ENCODE peak calls at places on chromosome 4, in nine cellular contexts. Q is activated T-cell treated with anti-CD3 and anti-CD28 coated beads, Interleukin-2, amount 50 U/mL, for 1 hour; X is substantia nigra; F is natural killer cell; Z is stimulated activated CD8-positive, alpha-beta memory T cell treated with anti-CD3 and anti-CD28 coated beads, Interleukin-12 subunit alpha, Interleukin-12 subunit beta, amount 100 ng/mL, for 4 hours; V is activated CD4-positive, CD25-positive, alpha-beta regulatory T cell; T is GM12865; L is GM04503; N is amniotic stem cell. M is an unnamed sample.

GRCh38 chr4:39899291-39899690 is 78.4 kb downstream of the PDS5A start:
- DNase-seq in Q (no peak), X (no peak), F (no peak), Z (no peak), V (no peak), T (no peak), L (no peak), N (no peak), M (no peak)

GRCh38 chr4:87387237-87387636 is 3.8 kb downstream of the HSD17B11 start:
- DNase-seq in Q (no peak), X (no peak), F (no peak), Z (no peak), V (no peak), T (no peak), L (no peak), N (no peak), M (no peak)

GRCh38 chr4:152523731-152524130 is 12.2 kb downstream of the FBXW7 start:
- DNase-seq in Q (no peak), X (no peak), F (no peak), Z (no peak), V (no peak), T (no peak), L (no peak), N (no peak), M (no peak)

GRCh38 chr4:138115053-138115452 is 127.1 kb downstream of the SLC7A11 start:
- DNase-seq in Q (no peak), X (no peak), F (no peak), Z (no peak), V (no peak), T (no peak), L (no peak), N (no peak), M (no peak)

GRCh38 chr4:122716825-122717448 is 15.6 kb upstream of the BBS12 start:
- DNase-seq in Q (peak; percentile 62), X (no peak), F (peak; percentile 28), Z (peak; percentile 21), V (peak; percentile 6), T (peak; percentile 75), L (no peak), N (peak; percentile 57), M (no peak)

GRCh38 chr4:184574861-184575260 is 74.4 kb downstream of the CASP3 start:
- DNase-seq in Q (no peak), X (no peak), F (no peak), Z (no peak), V (no peak), T (no peak), L (no peak), N (no peak), M (no peak)

GRCh38 chr4:165680821-165681220 is 192.2 kb upstream of the TLL1 start:
- DNase-seq in Q (no peak), X (no peak), F (no peak), Z (no peak), V (no peak), T (no peak), L (no peak), N (no peak), M (no peak)

GRCh38 chr4:37822220-37822619 is 4.3 kb upstream of the PGM2 start:
- DNase-seq in Q (no peak), X (no peak), F (no peak), Z (no peak), V (no peak), T (no peak), L (no peak), N (no peak), M (no peak)

GRCh38 chr4:14726441-14727405 is 275.6 kb upstream of the CPEB2 start:
- DNase-seq in Q (no peak), X (no peak), F (no peak), Z (no peak), V (no peak), T (peak; percentile 26), L (no peak), N (peak; percentile 43), M (no peak)

GRCh38 chr4:165070560-165070959 is 16.9 kb downstream of the TRIM75 start:
- DNase-seq in Q (no peak), X (no peak), F (no peak), Z (no peak), V (no peak), T (no peak), L (no peak), N (no peak), M (no peak)

GRCh38 chr4:189124791-189125190 is 815.9 kb upstream of the FRG1 start:
- DNase-seq in Q (no peak), X (no peak), F (no peak), Z (no peak), V (no peak), T (no peak), L (no peak), N (no peak), M (no peak)

GRCh38 chr4:11436084-11436483 is 7.4 kb upstream of the HS3ST1 start:
- DNase-seq in Q (no peak), X (no peak), F (no peak), Z (no peak), V (no peak), T (peak; percentile 35), L (no peak), N (no peak), M (no peak)

GRCh38 chr4:176782794-176783193 is 9.9 kb downstream of the VEGFC start:
- DNase-seq in Q (no peak), X (no peak), F (no peak), Z (no peak), V (no peak), T (no peak), L (no peak), N (no peak), M (no peak)

GRCh38 chr4:125266901-125267601 is 47.7 kb upstream of the FAT4 start:
- DNase-seq in Q (no peak), X (no peak), F (no peak), Z (no peak), V (no peak), T (no peak), L (peak; percentile 58), N (peak; percentile 27), M (peak; percentile 65)

GRCh38 chr4:121428721-121429120 is 47.9 kb upstream of the QRFPR start:
- DNase-seq in Q (no peak), X (no peak), F (no peak), Z (no peak), V (no peak), T (no peak), L (no peak), N (no peak), M (no peak)

GRCh38 chr4:155582971-155583437 is 83.6 kb upstream of the GUCY1A1 start:
- DNase-seq in Q (no peak), X (no peak), F (no peak), Z (no peak), V (no peak), T (no peak), L (no peak), N (no peak), M (no peak)

GRCh38 chr4:154406022-154406835 is 85.4 kb downstream of the DCHS2 start:
- DNase-seq in Q (no peak), X (no peak), F (no peak), Z (no peak), V (no peak), T (peak; percentile 20), L (no peak), N (no peak), M (no peak)

GRCh38 chr4:162952232-162952631 is 214.5 kb downstream of the NAF1 start:
- DNase-seq in Q (no peak), X (no peak), F (no peak), Z (no peak), V (no peak), T (no peak), L (no peak), N (no peak), M (no peak)

GRCh38 chr4:153119626-153120025 is 84.6 kb upstream of the TRIM2 start:
- DNase-seq in Q (no peak), X (no peak), F (no peak), Z (no peak), V (no peak), T (no peak), L (no peak), N (no peak), M (no peak)

GRCh38 chr4:11585506-11585905 is 156.8 kb upstream of the HS3ST1 start:
- DNase-seq in Q (no peak), X (no peak), F (no peak), Z (no peak), V (no peak), T (no peak), L (no peak), N (no peak), M (no peak)

GRCh38 chr4:125735107-125735506 is 420.4 kb downstream of the FAT4 start:
- DNase-seq in Q (no peak), X (no peak), F (no peak), Z (no peak), V (no peak), T (no peak), L (peak; percentile 67), N (peak; percentile 9), M (peak; percentile 59)

GRCh38 chr4:139005774-139006173 is 9.8 kb upstream of the NOCT start:
- DNase-seq in Q (no peak), X (no peak), F (no peak), Z (no peak), V (no peak), T (no peak), L (no peak), N (no peak), M (no peak)

M was measured in AG04449.